ENCODE peak calls at places on chromosomes 1 and 21, in five cellular contexts. C is pancreas, Y is left lung, R is heart right ventricle, A is colonic mucosa. E is an unnamed sample.

GRCh38 chr1:40017951-40018575 is 22.5 kb upstream of the CAP1 start:
- DNase-seq in Y (no peak), C (no peak), A (no peak), R (no peak), E (no peak)

GRCh38 chr21:27024971-27025370 is 58.1 kb upstream of the ADAMTS5 start:
- DNase-seq in R (no peak), Y (no peak), A (no peak), C (no peak), E (no peak)

GRCh38 chr1:116722016-116722838 is 32.0 kb upstream of the CD2 start:
- DNase-seq in Y (no peak), R (no peak), A (peak; percentile 61), C (no peak), E (no peak)

GRCh38 chr21:27703806-27704205 is 736.9 kb upstream of the ADAMTS5 start:
- DNase-seq in Y (no peak), A (no peak), R (no peak), C (no peak), E (no peak)

GRCh38 chr1:25037174-25038074 is 107.3 kb upstream of the RUNX3 start:
- DNase-seq in R (no peak), Y (no peak), A (peak; percentile 52), C (no peak), E (no peak)

GRCh38 chr1:71783096-71783495 is 499.2 kb downstream of the NEGR1 start:
- DNase-seq in R (no peak), Y (no peak), A (no peak), C (no peak), E (no peak)

GRCh38 chr1:244971524-244972216 is 107.3 kb upstream of the HNRNPU start:
- DNase-seq in Y (no peak), C (no peak), A (no peak), R (no peak), E (no peak)

GRCh38 chr1:40848530-40849189 is 13.5 kb downstream of the CITED4 start:
- DNase-seq in Y (no peak), C (peak; percentile 87), R (peak; percentile 59), A (peak; percentile 77), E (peak; percentile 77)

GRCh38 chr1:16151200-16151708 is 4.6 kb downstream of the EPHA2 start:
- DNase-seq in R (peak; percentile 34), C (no peak), Y (no peak), A (no peak), E (no peak)

GRCh38 chr1:203127672-203128611 is at the start of gene ADORA1:
- DNase-seq in Y (peak; percentile 70), A (peak; percentile 65), R (peak; percentile 62), C (peak; percentile 74), E (peak; percentile 24)

GRCh38 chr1:155859881-155860841 is 794 bp downstream of the SYT11 start:
- DNase-seq in C (peak; percentile 34), R (peak; percentile 94), A (peak; percentile 45), Y (peak; percentile 81), E (no peak)

DNA sequence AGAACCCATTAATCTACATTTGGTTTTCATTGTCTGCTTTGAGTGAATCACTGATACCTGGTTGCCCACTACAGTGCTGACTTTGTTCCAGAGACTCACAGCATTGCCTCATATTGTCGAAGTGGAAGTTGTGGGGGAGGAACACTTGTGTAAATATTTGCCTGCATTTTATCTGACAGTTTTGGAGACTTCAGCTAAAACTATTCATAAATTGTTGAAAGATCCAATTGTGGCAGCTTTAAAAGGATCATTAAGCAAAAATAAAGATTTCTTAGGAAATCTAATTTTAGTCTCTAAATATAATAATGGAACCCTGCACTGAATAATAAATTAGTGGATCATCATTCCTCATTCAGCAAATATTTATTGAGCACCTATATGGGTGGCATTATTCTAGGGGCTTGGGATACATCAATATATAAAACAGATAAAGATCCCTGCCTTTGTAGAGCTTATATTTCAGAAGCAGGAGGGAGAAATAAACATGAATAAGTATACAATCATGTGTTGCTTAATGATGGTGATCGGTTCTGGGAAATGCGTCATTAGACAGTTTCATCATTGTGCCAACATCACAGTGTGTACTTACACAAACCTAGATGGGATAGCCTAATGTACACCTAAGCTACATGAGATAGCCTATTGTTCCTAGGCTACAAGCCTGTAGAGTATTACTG is 73.5 kb downstream of the OSBPL9 start:
- DNase-seq in R (no peak), Y (no peak), C (peak; percentile 31), A (no peak), E (no peak)
- H3K27ac ChIP-seq in R (peak overlapping the region; percentile 30), Y (no peak overlapping the region), C (peak overlapping the region; percentile 45), A (no peak overlapping the region), E (no peak overlapping the region)

GRCh38 chr1:29504266-29504665 is 267.9 kb downstream of the PTPRU start:
- DNase-seq in A (no peak), R (no peak), Y (no peak), C (no peak), E (no peak)
- H3K27ac ChIP-seq in A (no peak overlapping the region), R (no peak overlapping the region), Y (no peak overlapping the region), C (no peak overlapping the region), E (no peak overlapping the region)

GRCh38 chr1:34982820-34983376 is 2.2 kb downstream of the TMEM35B start:
- DNase-seq in A (no peak), R (no peak), C (no peak), Y (no peak), E (no peak)
- H3K27ac ChIP-seq in A (no peak overlapping the region), R (no peak overlapping the region), C (no peak overlapping the region), Y (no peak overlapping the region), E (no peak overlapping the region)

GRCh38 chr21:43663033-43663432 is 3.7 kb downstream of the RRP1B start:
- DNase-seq in Y (no peak), C (no peak), R (no peak), A (no peak), E (no peak)

GRCh38 chr21:43662286-43662685 is 2.9 kb downstream of the RRP1B start:
- DNase-seq in R (no peak), Y (no peak), C (no peak), A (no peak), E (no peak)

GRCh38 chr21:43667191-43667904 is 8.0 kb downstream of the RRP1B start:
- DNase-seq in A (no peak), Y (no peak), C (no peak), R (no peak), E (no peak)

GRCh38 chr21:43665879-43666278 is 6.5 kb downstream of the RRP1B start:
- DNase-seq in C (no peak), A (no peak), R (no peak), Y (no peak), E (no peak)

DNA sequence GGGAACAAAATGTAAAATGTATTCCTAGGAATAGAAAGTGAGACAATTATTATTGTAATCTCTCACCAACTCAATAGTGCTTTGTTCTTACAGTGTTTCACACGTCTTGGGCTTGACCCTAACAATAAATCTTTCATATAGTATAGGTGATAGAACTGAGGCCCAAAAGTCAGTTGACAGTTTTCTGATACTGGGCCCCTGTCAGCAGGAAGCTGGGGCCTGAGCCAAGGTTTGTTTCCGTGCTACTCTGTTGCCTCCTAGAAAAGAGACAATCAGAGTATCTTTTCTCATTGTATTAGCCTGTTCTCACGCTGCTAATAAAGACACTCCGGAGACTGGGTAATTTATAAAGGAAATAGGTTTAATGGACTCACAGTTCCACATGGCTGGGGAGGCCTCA is 5.0 kb downstream of the RRP1B start:
- DNase-seq in A (no peak), Y (no peak), C (no peak), R (no peak), E (no peak)
- H3K27ac ChIP-seq in A (no peak overlapping the region), Y (no peak overlapping the region), C (no peak overlapping the region), R (no peak overlapping the region), E (no peak overlapping the region)

DNA sequence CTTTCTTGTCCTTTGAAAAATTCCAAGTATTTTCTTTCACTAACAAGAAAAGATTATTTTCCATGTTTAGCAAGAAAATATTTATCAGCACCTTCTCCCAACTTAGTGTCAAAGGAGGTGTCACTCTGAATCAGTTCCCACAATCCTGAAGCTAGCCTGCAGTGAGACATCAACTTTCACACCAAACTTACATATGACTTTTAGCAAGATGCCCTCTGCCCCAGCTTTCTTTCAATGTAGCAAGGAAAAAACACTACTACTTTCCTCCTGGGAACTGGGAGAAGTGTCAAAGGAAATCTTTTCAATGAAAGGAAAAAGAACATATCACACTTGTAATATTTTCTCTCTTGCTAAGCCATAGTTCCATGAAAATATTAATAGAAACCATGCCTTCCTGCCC is 50.9 kb upstream of the PALMD start:
- DNase-seq in Y (no peak), C (no peak), A (no peak), R (no peak), E (no peak)
- H3K27ac ChIP-seq in Y (no peak overlapping the region), C (no peak overlapping the region), A (no peak overlapping the region), R (peak overlapping the region; percentile 8), E (no peak overlapping the region)

GRCh38 chr1:27004471-27005165 is 8.0 kb downstream of the TENT5B start:
- DNase-seq in A (no peak), C (peak; percentile 21), R (no peak), Y (peak; percentile 69), E (no peak)

GRCh38 chr1:27001570-27002360 is 8.3 kb downstream of the TRNP1 start:
- DNase-seq in R (peak; percentile 54), Y (peak; percentile 85), C (peak; percentile 17), A (no peak), E (no peak)

GRCh38 chr1:27005166-27005530 is 7.5 kb downstream of the TENT5B start:
- DNase-seq in R (no peak), C (no peak), Y (no peak), A (no peak), E (no peak)

GRCh38 chr1:27005648-27006496 is 6.8 kb downstream of the TENT5B start:
- DNase-seq in R (no peak), C (peak; percentile 23), A (no peak), Y (no peak), E (no peak)

DNA sequence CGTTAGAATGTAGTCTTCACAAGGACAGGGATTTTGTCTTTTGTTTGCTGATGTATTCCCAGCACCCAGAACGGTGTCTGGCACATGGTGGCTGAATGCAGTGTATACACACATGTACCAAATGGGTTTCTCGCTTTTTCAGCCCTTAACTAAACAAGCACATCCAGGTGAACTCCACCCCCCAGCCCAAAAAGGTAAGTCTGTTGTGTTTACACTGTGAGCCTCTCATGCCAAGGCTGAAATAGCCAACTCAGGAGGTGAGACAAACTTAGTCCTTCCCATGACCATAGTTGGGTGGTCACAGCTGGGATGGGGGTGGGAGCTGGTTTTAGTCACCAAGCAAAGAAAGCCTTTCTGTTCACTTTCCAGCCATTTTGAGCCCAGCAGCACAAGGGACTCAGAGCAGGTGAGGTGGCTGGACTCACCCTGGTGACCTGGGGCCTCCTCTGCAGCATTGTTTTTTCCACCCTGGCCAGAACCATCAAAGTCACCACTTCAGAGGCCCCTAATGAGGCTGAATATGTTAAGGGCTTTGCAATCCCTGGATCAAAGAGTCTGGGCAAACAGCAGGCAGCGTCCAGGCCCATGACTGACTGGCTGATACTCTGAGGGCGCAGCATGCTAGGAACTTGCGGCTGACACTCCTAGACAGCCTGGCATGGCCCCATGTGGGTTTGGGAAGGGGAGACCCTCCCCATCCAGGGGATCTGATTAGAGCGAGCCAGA is 8.7 kb downstream of the TENT5B start:
- DNase-seq in R (no peak), C (no peak), A (no peak), Y (no peak), E (no peak)
- H3K27ac ChIP-seq in R (peak overlapping the region; percentile 31), C (no peak overlapping the region), A (no peak overlapping the region), Y (peak overlapping the region; percentile 62), E (no peak overlapping the region)